ENCODE peak calls at places on chromosomes 1 and 21, in six cellular contexts. W is heart left ventricle, D is endothelial cell, I is nephron progenitor cell, H is A549, O is left ventricle myocardium inferior. X is an unnamed sample.

GRCh38 chr1:23283660-23284602 is 60.2 kb downstream of the HNRNPR start:
- DNase-seq in W (no peak), D (no peak), I (no peak), H (no peak), O (no peak), X (no peak)

GRCh38 chr1:18239671-18240070 is 132.1 kb downstream of the IGSF21 start:
- DNase-seq in W (no peak), D (no peak), I (no peak), H (no peak), O (no peak), X (no peak)

GRCh38 chr1:177650947-177651346 is 318.9 kb downstream of the SEC16B start:
- DNase-seq in W (no peak), D (no peak), I (no peak), H (no peak), O (peak; percentile 16), X (no peak)

GRCh38 chr1:18883636-18884418 is 18.5 kb downstream of the ALDH4A1 start:
- DNase-seq in W (peak; percentile 59), D (peak; percentile 88), I (peak; percentile 89), H (peak; percentile 61), O (peak; percentile 78), X (peak; percentile 82)

GRCh38 chr1:46157916-46158311 is 17.0 kb upstream of the TSPAN1 start:
- DNase-seq in W (no peak), D (no peak), I (no peak), H (no peak), O (no peak), X (no peak)

GRCh38 chr1:170162385-170163226 is 16.8 kb downstream of the NTMT2 start:
- DNase-seq in W (peak; percentile 35), D (peak; percentile 4), I (peak; percentile 26), H (no peak), O (no peak), X (no peak)

GRCh38 chr1:53116307-53116810 is 26.1 kb downstream of the SLC1A7 start:
- DNase-seq in W (no peak), D (no peak), I (no peak), H (no peak), O (no peak), X (no peak)

GRCh38 chr1:89762801-89763648 is 57.8 kb upstream of the LRRC8D start:
- DNase-seq in W (peak; percentile 90), D (peak; percentile 89), I (peak; percentile 90), H (peak; percentile 73), O (peak; percentile 89), X (peak; percentile 89)

GRCh38 chr1:150749720-150750311 is 15.8 kb downstream of the CTSS start:
- DNase-seq in W (no peak), D (no peak), I (no peak), H (no peak), O (no peak), X (no peak)

GRCh38 chr21:38825901-38826300 is 20.2 kb downstream of the ETS2 start:
- DNase-seq in W (no peak), D (no peak), I (no peak), H (no peak), O (no peak), X (no peak)

GRCh38 chr21:30979054-30979453 is 59.2 kb downstream of the KRTAP19-8 start:
- DNase-seq in W (no peak), D (no peak), I (no peak), H (no peak), O (no peak), X (no peak)

GRCh38 chr1:112457241-112457640 is 51.5 kb upstream of the WNT2B start:
- DNase-seq in W (no peak), D (no peak), I (no peak), H (no peak), O (no peak), X (no peak)

GRCh38 chr1:244953865-244954264 is 89.5 kb upstream of the HNRNPU start:
- DNase-seq in W (no peak), D (no peak), I (no peak), H (no peak), O (no peak), X (no peak)

GRCh38 chr1:228031276-228031995 is 24.6 kb downstream of the WNT3A start:
- DNase-seq in W (no peak), D (no peak), I (no peak), H (no peak), O (peak; percentile 7), X (no peak)

GRCh38 chr1:94884101-94884875 is 42.6 kb downstream of the CNN3 start:
- DNase-seq in W (no peak), D (peak; percentile 15), I (peak; percentile 57), H (no peak), O (no peak), X (no peak)

GRCh38 chr1:31769720-31770390 is 5.7 kb upstream of the ADGRB2 start:
- DNase-seq in W (peak; percentile 69), D (no peak), I (no peak), H (no peak), O (peak; percentile 67), X (no peak)

GRCh38 chr1:86478747-86479146 is 10.0 kb downstream of the CLCA1 start:
- DNase-seq in W (no peak), D (no peak), I (no peak), H (no peak), O (no peak), X (no peak)

GRCh38 chr1:181482521-181483083 is 715 bp upstream of the CACNA1E start:
- DNase-seq in W (no peak), D (peak; percentile 65), I (peak; percentile 81), H (peak; percentile 12), O (no peak), X (peak; percentile 85)

GRCh38 chr1:225449261-225449660 is 21.4 kb upstream of the LBR start:
- DNase-seq in W (no peak), D (no peak), I (no peak), H (peak; percentile 90), O (no peak), X (no peak)

GRCh38 chr1:214686497-214686896 is 83.5 kb downstream of the CENPF start:
- DNase-seq in W (no peak), D (no peak), I (no peak), H (no peak), O (no peak), X (no peak)

GRCh38 chr21:32336711-32337110 is 38.1 kb downstream of the MRAP start:
- DNase-seq in W (no peak), D (no peak), I (no peak), H (no peak), O (no peak), X (no peak)

GRCh38 chr1:167594827-167595226 is 35.2 kb upstream of the RCSD1 start:
- DNase-seq in W (no peak), D (no peak), I (no peak), H (no peak), O (no peak), X (no peak)

GRCh38 chr1:36730599-36730998 is 247.9 kb upstream of the CSF3R start:
- DNase-seq in W (no peak), D (no peak), I (no peak), H (no peak), O (no peak), X (no peak)

GRCh38 chr1:244280221-244280620 is 171.5 kb downstream of the ADSS2 start:
- DNase-seq in W (no peak), D (no peak), I (no peak), H (no peak), O (no peak), X (no peak)

GRCh38 chr1:109719337-109719837 is 7.3 kb downstream of the GSTM5 start:
- DNase-seq in W (no peak), D (no peak), I (no peak), H (peak; percentile 24), O (no peak), X (no peak)

GRCh38 chr1:109717729-109718128 is 5.7 kb downstream of the GSTM5 start:
- DNase-seq in W (no peak), D (no peak), I (no peak), H (no peak), O (no peak), X (no peak)

GRCh38 chr1:109716121-109716520 is 4.1 kb downstream of the GSTM5 start:
- DNase-seq in W (no peak), D (no peak), I (no peak), H (no peak), O (no peak), X (no peak)

GRCh38 chr1:109716570-109717090 is 4.6 kb downstream of the GSTM5 start:
- DNase-seq in W (no peak), D (no peak), I (no peak), H (no peak), O (no peak), X (no peak)

DNA sequence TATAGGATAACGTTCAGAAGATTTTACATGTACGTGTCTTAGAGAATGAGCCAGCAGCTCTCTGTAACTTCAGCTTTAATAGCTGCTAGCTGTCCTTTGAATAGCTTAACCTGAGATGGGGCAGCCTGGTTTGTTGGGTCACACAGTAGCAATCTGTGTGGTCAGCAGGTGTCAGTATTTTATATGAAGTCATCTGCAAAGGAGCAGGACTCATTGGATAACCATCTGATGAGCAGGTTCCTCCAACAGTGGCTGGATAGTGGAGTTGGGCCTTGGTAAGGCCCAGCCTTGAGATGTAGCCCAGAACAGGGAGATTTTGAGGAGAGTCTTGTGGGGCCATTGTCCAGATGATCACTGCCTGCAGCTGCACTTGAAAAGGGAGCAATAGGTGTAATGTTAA is 6.4 kb downstream of the GSTM5 start:
- DNase-seq in W (no peak), D (no peak), I (no peak), H (peak; percentile 66), O (no peak), X (no peak)
- TF ChIP-seq CTCF in W (peak; percentile 33), D (no peak), I (no peak), H (peak; percentile 25), O (peak; percentile 40), X (no peak)

GRCh38 chr1:62946516-62946915 is 162.6 kb downstream of the ATG4C start:
- DNase-seq in W (no peak), D (no peak), I (no peak), H (no peak), O (no peak), X (no peak)

DNA sequence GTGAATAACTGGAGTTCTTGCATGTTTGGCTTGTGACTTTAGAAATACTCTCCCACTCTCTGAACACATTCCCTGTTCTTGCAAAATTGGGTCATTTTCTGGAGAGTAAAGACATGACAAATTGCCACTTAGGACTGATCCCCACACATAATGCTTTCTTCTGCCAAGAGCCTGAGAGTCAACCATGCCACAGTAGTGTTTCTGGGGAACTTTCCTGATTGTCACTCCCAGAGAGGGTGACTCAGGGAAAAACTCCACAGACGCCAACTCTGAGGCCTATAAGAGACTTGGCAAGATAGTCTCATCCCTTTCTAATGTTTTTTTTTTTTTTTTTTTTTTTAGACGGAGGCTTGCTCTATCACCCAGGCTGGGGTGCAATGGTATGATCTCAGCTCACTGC is 157.8 kb downstream of the ATG4C start:
- DNase-seq in W (no peak), D (no peak), I (no peak), H (no peak), O (no peak), X (no peak)
- TF ChIP-seq CTCF in W (no peak), D (no peak), I (no peak), H (no peak), O (no peak), X (no peak)

GRCh38 chr1:203692565-203693470 is 66.2 kb downstream of the ATP2B4 start:
- DNase-seq in W (peak; percentile 87), D (no peak), I (no peak), H (peak; percentile 82), O (peak; percentile 82), X (no peak)
- TF ChIP-seq CTCF in W (peak; percentile 10), D (no peak), I (no peak), H (no peak), O (no peak), X (no peak)

DNA sequence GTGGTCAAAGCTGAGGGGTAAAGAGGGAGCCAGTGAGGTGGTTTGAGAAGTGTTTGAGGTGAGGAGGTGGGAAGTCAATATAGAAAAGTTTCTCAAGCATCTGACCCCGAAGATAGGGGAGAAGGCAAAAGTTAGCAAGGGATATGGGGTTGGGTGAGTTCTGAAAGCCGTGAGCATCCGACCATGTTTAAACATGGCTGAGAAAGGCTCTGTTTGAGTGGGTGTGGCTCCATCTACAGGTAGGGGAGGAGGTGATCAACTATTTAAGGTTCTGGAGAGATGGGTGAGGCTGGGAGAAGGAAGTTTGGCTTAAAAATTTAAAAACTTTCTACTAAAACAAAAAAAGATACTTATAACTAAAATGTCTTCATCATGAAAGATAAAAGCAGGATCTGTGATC is 273.8 kb downstream of the KCNJ6 start:
- DNase-seq in W (no peak), D (no peak), I (no peak), H (peak; percentile 37), O (no peak), X (no peak)
- TF ChIP-seq CTCF in W (no peak), D (no peak), I (peak; percentile 32), H (peak; percentile 18), O (peak; percentile 36), X (peak; percentile 39)

X was measured in GM13976.